ENCODE peak calls at places on chromosome 1, in four cellular contexts. T is breast epithelium, S is right lobe of liver, U is hepatocyte. F is an unnamed sample.

GRCh38 chr1:180358649-180359048 is 128.6 kb downstream of the LHX4 start:
- DNase-seq in T (no peak), S (no peak), U (peak; percentile 8), F (no peak)

GRCh38 chr1:117838911-117839310 is 90.5 kb downstream of the GDAP2 start:
- DNase-seq in T (no peak), S (no peak), U (no peak), F (no peak)

GRCh38 chr1:159311679-159312078 is 9.5 kb downstream of the FCER1A start:
- DNase-seq in T (no peak), S (no peak), U (no peak), F (no peak)

GRCh38 chr1:71223949-71224348 is 143.1 kb upstream of the ZRANB2 start:
- DNase-seq in T (no peak), S (no peak), U (no peak), F (no peak)

GRCh38 chr1:234851450-234852438 is 241.8 kb upstream of the IRF2BP2 start:
- DNase-seq in T (no peak), S (peak; percentile 39), U (no peak), F (no peak)

GRCh38 chr1:55059302-55060132 is 20.2 kb downstream of the PCSK9 start:
- DNase-seq in T (peak; percentile 48), S (no peak), U (no peak), F (no peak)

GRCh38 chr1:107691542-107691941 is 273.4 kb downstream of the VAV3 start:
- DNase-seq in T (no peak), S (no peak), U (no peak), F (no peak)

GRCh38 chr1:13570924-13571323 is 12.7 kb upstream of the PDPN start:
- DNase-seq in T (no peak), S (no peak), U (no peak), F (no peak)

GRCh38 chr1:115980998-115981993 is 5.0 kb downstream of the SLC22A15 start:
- DNase-seq in T (no peak), S (no peak), U (peak; percentile 62), F (no peak)

GRCh38 chr1:198186916-198187580 is 30.2 kb downstream of the NEK7 start:
- DNase-seq in T (no peak), S (no peak), U (no peak), F (no peak)
- H3K4me3 ChIP-seq in T (no peak overlapping the region), S (no peak overlapping the region), U (no peak overlapping the region), F (no peak overlapping the region)

DNA sequence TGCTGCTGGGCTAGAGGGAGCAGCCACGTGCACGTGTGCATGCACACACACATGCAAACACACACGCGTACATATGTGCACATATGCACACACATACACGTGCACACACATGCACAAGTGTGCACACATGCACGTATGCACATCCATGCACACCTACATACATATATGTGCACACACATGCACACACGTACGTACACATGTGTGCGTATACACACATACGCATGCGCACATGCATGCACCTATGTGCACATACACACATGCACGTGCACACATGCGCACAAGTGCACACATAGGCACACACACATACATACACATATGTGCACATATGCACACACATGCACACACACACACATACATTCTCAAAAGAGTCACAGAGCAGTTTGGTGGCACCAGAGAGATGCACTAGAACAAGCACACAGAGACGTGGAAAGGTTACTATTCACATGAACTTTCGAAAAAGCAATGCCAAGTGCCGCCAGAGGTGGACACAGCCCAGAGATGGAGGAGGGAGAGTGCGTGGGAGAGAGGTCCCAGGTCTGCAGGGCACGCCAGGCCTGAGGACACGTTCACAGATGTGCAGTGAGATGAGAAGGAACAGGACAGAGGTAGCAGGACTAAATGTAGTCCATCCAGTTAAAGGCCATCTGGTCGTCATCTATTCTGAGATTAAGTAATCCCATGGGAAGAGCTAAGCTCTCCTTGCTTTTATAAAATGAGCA is 85.7 kb upstream of the SLC25A33 start:
- DNase-seq in T (no peak), S (peak; percentile 57), U (no peak), F (no peak)
- TF ChIP-seq CTCF in T (no peak), S (no peak), U (no peak), F (no peak)

DNA sequence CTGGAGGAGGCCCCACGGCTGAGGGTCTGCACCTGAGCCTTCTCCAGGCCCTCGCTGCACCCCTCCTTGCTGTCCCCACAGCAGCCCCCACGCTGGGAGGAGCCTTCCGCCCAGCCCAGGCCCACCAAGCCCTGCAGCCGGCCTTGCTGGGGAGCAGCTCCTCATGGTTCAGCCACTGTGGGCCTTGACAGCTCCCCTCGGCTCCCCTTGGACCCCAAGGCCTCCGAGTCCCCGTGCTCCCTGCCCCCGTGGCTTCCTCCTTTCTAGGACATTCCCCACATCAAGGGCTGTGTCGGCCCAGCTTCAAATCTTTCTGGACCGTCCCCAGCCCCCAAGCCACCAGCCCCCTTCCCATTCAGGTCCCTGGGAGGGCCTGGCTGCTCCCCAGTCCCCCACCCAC is 67.8 kb downstream of the MORN1 start:
- DNase-seq in T (no peak), S (no peak), U (no peak), F (no peak)
- H3K4me3 ChIP-seq in T (no peak overlapping the region), S (no peak overlapping the region), U (no peak overlapping the region), F (no peak overlapping the region)

GRCh38 chr1:20216574-20216973 is 30.3 kb upstream of the PLA2G2C start:
- DNase-seq in T (no peak), S (no peak), U (peak; percentile 34), F (no peak)
- TF ChIP-seq CTCF in T (peak; percentile 19), S (no peak), U (peak; percentile 34), F (peak; percentile 56)

GRCh38 chr1:51296379-51297357 is 33.7 kb downstream of the TTC39A start:
- DNase-seq in T (peak; percentile 91), S (peak; percentile 79), U (peak; percentile 86), F (no peak)
- H3K4me3 ChIP-seq in T (peak overlapping the region; percentile 58), S (peak overlapping the region; percentile 57), U (no peak overlapping the region), F (peak overlapping the region; percentile 50)

DNA sequence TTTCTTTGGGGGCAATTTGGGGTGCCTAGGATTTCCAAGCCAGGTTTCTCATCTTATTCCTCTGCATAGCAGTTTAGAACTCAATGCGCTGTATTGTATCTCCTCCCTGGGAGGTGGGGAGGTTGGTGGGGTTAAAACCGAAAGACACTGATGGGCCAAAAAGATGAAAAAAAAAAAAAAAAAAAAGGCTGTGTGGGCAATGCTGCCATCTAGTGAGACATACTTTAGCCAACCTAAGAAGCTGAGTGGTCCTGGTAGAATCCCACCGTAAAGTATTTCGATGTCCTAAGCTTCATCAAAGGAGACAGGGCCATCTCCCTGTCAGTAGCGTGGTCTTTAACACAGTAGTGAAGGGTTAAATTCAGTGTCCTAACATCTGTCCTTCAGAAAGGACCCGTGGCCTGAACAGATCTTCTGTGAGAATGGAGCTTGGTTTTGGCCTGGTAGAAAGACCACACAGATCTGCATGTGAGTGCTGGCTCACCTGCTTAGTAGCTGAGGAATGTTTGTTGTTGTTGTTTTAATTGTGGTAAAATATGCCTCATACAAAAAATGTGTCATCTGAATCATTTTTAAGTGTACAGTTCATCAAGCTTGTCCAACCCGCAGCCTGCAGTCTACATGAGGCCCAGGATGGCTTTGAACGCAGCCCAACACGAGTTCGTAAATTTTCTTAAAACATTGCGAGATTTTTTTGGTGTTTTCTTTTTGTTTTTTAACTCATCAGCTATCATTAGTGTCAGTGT is 226.2 kb downstream of the KIF26B start:
- DNase-seq in T (no peak), S (no peak), U (no peak), F (no peak)
- TF ChIP-seq CTCF in T (no peak), S (no peak), U (peak; percentile 27), F (peak; percentile 68)

DNA sequence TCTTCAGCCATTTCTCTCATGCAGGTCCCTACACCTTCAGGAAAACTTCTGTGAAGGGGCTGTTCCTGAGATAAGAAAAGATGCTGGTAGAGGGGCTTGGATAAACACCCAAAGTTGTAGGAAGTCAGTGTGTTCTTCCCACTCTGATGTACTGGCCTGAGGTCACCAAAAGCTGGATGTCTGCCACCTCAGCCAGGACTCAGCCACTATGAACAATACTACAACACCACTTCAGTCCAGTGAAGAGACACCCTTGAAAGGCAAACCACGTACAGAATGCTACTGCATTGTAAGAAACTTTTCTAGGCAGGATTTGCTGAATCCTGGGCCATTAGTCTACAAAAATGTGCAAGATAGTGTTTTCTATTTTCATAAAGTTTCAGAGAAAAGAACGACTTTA is 2.4 kb downstream of the PTPN14 start:
- DNase-seq in T (no peak), S (peak; percentile 32), U (no peak), F (no peak)
- H3K4me3 ChIP-seq in T (peak overlapping the region; percentile 87), S (no peak overlapping the region), U (no peak overlapping the region), F (peak overlapping the region; percentile 98)